ENCODE peak calls at places on chromosomes 11 and 22, in eight cellular contexts. Z, A, I, F, B, M, Y and H are unnamed samples.

GRCh38 chr11:13214276-13214865 is 63.2 kb upstream of the BMAL1 start:
- DNase-seq in F (no peak), I (no peak), M (no peak), Y (no peak), Z (no peak), B (no peak), A (no peak), H (no peak)

GRCh38 chr11:57597971-57598830 is 716 bp downstream of the SERPING1 start:
- DNase-seq in F (peak; percentile 44), B (peak; percentile 44), A (no peak), I (no peak), M (no peak), Z (peak; percentile 93), Y (peak; percentile 88), H (no peak)

GRCh38 chr11:47244664-47245350 is 3.8 kb downstream of the ACP2 start:
- DNase-seq in Y (no peak), A (no peak), M (no peak), I (no peak), Z (no peak), F (no peak), B (no peak), H (no peak)

GRCh38 chr22:26172389-26172990 is 3.2 kb downstream of the SEZ6L start:
- DNase-seq in A (no peak), Y (peak; percentile 14), M (peak; percentile 13), F (peak; percentile 73), Z (peak; percentile 64), B (peak; percentile 19), I (no peak), H (peak; percentile 42)

GRCh38 chr11:125516266-125516665 is 20.2 kb upstream of the FEZ1 start:
- DNase-seq in A (no peak), Y (no peak), B (no peak), F (no peak), M (no peak), Z (no peak), I (no peak), H (no peak)

GRCh38 chr22:32444068-32444467 is 20.2 kb downstream of the BPIFC start:
- DNase-seq in Y (peak; percentile 1), A (peak; percentile 28), M (no peak), I (no peak), Z (no peak), B (peak; percentile 25), F (peak; percentile 44), H (peak; percentile 29)

GRCh38 chr22:46958191-46958590 is 195.7 kb downstream of the TBC1D22A start:
- DNase-seq in F (no peak), B (no peak), I (no peak), Y (no peak), A (no peak), M (no peak), Z (no peak), H (no peak)

GRCh38 chr11:76269661-76270322 is 63.5 kb upstream of the WNT11 start:
- DNase-seq in B (no peak), Z (no peak), M (no peak), A (no peak), Y (no peak), F (no peak), I (no peak), H (no peak)

GRCh38 chr11:114109206-114110090 is 49.9 kb downstream of the ZBTB16 start:
- DNase-seq in M (no peak), I (no peak), Y (no peak), A (no peak), B (no peak), F (no peak), Z (no peak), H (no peak)

GRCh38 chr22:25360891-25361645 is 141.6 kb downstream of the CRYBB2 start:
- DNase-seq in Y (no peak), F (no peak), B (no peak), Z (no peak), I (no peak), M (no peak), A (no peak), H (no peak)